ENCODE peak calls at places on chromosomes 3 and 15, in ten cellular contexts. O is ovary; M is H9; A is breast epithelium; I is testis; L is GM23248; U is spleen; H is A549; Z is CD4-positive, alpha-beta T cell; X is GM23338. F is an unnamed sample.

GRCh38 chr3:45180899-45181298 is 34.7 kb upstream of the CDCP1 start:
- DNase-seq in O (no peak), M (no peak), A (no peak), I (no peak), L (no peak), U (no peak), H (no peak), Z (no peak), X (no peak), F (no peak)

GRCh38 chr3:38581774-38582173 is 67.7 kb downstream of the SCN5A start:
- DNase-seq in O (no peak), M (peak), A (no peak), I (no peak), L (no peak), U (peak), H (no peak), Z (no peak), X (no peak), F (no peak)

GRCh38 chr15:59291214-59291551 is 81.5 kb downstream of the MYO1E start:
- DNase-seq in O (no peak), M (no peak), A (no peak), I (no peak), L (no peak), U (no peak), H (no peak), Z (no peak), X (no peak), F (no peak)

GRCh38 chr15:96353931-96354730 is 23.6 kb downstream of the NR2F2 start:
- DNase-seq in O (peak), M (peak), A (no peak), I (peak), L (peak), U (peak), H (no peak), Z (no peak), X (peak), F (no peak)

GRCh38 chr3:93867425-93867824 is 106.3 kb downstream of the PROS1 start:
- DNase-seq in O (no peak), M (no peak), A (no peak), I (no peak), L (no peak), U (no peak), H (no peak), Z (no peak), X (peak), F (no peak)

GRCh38 chr3:126158016-126158911 is 22.1 kb downstream of the ALDH1L1 start:
- DNase-seq in O (no peak), M (no peak), A (no peak), I (no peak), L (no peak), U (peak), H (no peak), Z (no peak), X (no peak), F (no peak)

GRCh38 chr3:88809993-88810392 is 297.4 kb upstream of the EPHA3 start:
- DNase-seq in O (no peak), M (no peak), A (no peak), I (no peak), L (peak), U (no peak), H (no peak), Z (no peak), X (no peak), F (no peak)

GRCh38 chr3:50317303-50317702 is 5.2 kb downstream of the HYAL2 start:
- DNase-seq in O (no peak), M (no peak), A (no peak), I (no peak), L (no peak), U (no peak), H (no peak), Z (no peak), X (no peak), F (no peak)

GRCh38 chr3:7734456-7734855 is 767.2 kb upstream of the LMCD1 start:
- DNase-seq in O (no peak), M (no peak), A (no peak), I (no peak), L (no peak), U (no peak), H (no peak), Z (no peak), X (no peak), F (no peak)

GRCh38 chr15:101313041-101313761 is 18.2 kb upstream of the SNRPA1 start:
- DNase-seq in O (no peak), M (peak), A (no peak), I (no peak), L (no peak), U (peak), H (no peak), Z (no peak), X (no peak), F (no peak)

GRCh38 chr15:91857772-91858171 is 4.3 kb downstream of the SLCO3A1 start:
- DNase-seq in O (no peak), M (no peak), A (no peak), I (no peak), L (no peak), U (no peak), H (no peak), Z (peak), X (no peak), F (no peak)

GRCh38 chr3:123535580-123535979 is 49.3 kb downstream of the HACD2 start:
- DNase-seq in O (no peak), M (no peak), A (no peak), I (no peak), L (peak), U (no peak), H (no peak), Z (no peak), X (no peak), F (no peak)

GRCh38 chr15:64883997-64884511 is 27.6 kb upstream of the ANKDD1A start:
- DNase-seq in O (no peak), M (peak), A (no peak), I (peak), L (peak), U (peak), H (peak), Z (peak), X (no peak), F (peak)

GRCh38 chr3:191246628-191247027 is 47.6 kb downstream of the OSTN start:
- DNase-seq in O (no peak), M (no peak), A (no peak), I (no peak), L (peak), U (no peak), H (peak), Z (no peak), X (no peak), F (no peak)

GRCh38 chr15:48025118-48025517 is 95.7 kb upstream of the SLC24A5 start:
- DNase-seq in O (no peak), M (no peak), A (no peak), I (no peak), L (peak), U (no peak), H (no peak), Z (no peak), X (no peak), F (no peak)

GRCh38 chr3:169701457-169701856 is 37.9 kb upstream of the MECOM start:
- DNase-seq in O (peak), M (no peak), A (no peak), I (no peak), L (no peak), U (no peak), H (no peak), Z (no peak), X (no peak), F (no peak)

GRCh38 chr3:144900366-144900765 is 928.7 kb downstream of the DIPK2A start:
- DNase-seq in O (no peak), M (no peak), A (no peak), I (no peak), L (peak), U (no peak), H (no peak), Z (no peak), X (no peak), F (no peak)

GRCh38 chr3:14474363-14475081 is 65.6 kb downstream of the GRIP2 start:
- DNase-seq in O (no peak), M (no peak), A (no peak), I (no peak), L (no peak), U (no peak), H (no peak), Z (no peak), X (no peak), F (no peak)

GRCh38 chr3:114538211-114538610 is 244.4 kb downstream of the TIGIT start:
- DNase-seq in O (no peak), M (no peak), A (no peak), I (no peak), L (no peak), U (no peak), H (no peak), Z (no peak), X (no peak), F (no peak)

GRCh38 chr15:53193149-53193548 is 403.0 kb upstream of the ONECUT1 start:
- DNase-seq in O (no peak), M (no peak), A (no peak), I (no peak), L (peak), U (no peak), H (no peak), Z (no peak), X (peak), F (no peak)

GRCh38 chr3:67685499-67685898 is 31.1 kb upstream of the SUCLG2 start:
- DNase-seq in O (no peak), M (no peak), A (no peak), I (no peak), L (no peak), U (no peak), H (no peak), Z (no peak), X (no peak), F (no peak)

GRCh38 chr15:33656090-33656670 is 312.1 kb upstream of the CHRM5 start:
- DNase-seq in O (no peak), M (no peak), A (no peak), I (no peak), L (peak), U (no peak), H (no peak), Z (no peak), X (no peak), F (no peak)

GRCh38 chr15:31275331-31276262 is 51.0 kb upstream of the KLF13 start:
- DNase-seq in O (no peak), M (no peak), A (no peak), I (peak), L (no peak), U (peak), H (no peak), Z (no peak), X (no peak), F (no peak)

GRCh38 chr3:31974454-31974853 is 6.6 kb downstream of the OSBPL10 start:
- DNase-seq in O (no peak), M (no peak), A (no peak), I (no peak), L (no peak), U (no peak), H (no peak), Z (no peak), X (no peak), F (no peak)

GRCh38 chr15:51837784-51838183 is 8.3 kb downstream of the TMOD3 start:
- DNase-seq in O (no peak), M (no peak), A (no peak), I (no peak), L (no peak), U (no peak), H (no peak), Z (no peak), X (no peak), F (no peak)

GRCh38 chr3:53940651-53941050 is 49.0 kb upstream of the SELENOK start:
- DNase-seq in O (no peak), M (no peak), A (no peak), I (no peak), L (no peak), U (no peak), H (no peak), Z (no peak), X (no peak), F (no peak)

GRCh38 chr3:53941174-53941573 is 49.5 kb upstream of the SELENOK start:
- DNase-seq in O (no peak), M (no peak), A (no peak), I (no peak), L (peak), U (no peak), H (no peak), Z (no peak), X (no peak), F (no peak)

GRCh38 chr3:53939081-53939582 is 47.5 kb upstream of the SELENOK start:
- DNase-seq in O (no peak), M (no peak), A (no peak), I (no peak), L (no peak), U (no peak), H (no peak), Z (no peak), X (no peak), F (no peak)

GRCh38 chr3:53936347-53936746 is 44.7 kb upstream of the SELENOK start:
- DNase-seq in O (no peak), M (no peak), A (no peak), I (no peak), L (no peak), U (no peak), H (no peak), Z (no peak), X (no peak), F (no peak)

DNA sequence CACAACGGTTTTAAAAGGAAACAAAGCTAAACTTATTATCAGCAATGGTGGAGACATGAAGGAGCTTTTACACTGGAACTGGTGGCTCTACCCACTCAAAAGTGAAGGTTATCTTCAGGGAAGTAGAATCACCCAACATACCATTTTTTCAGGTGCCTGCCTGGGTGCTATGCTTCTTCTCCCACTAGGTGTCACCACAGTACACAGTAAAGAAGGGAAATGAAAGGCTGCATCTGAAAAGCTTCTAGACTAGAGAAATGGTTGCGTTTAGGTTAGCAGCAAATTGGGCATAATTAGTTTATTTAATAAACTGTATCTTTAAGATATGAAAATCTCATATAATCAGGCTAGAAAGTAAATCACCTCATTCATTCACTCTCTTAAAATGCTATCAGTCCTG is 47.0 kb upstream of the SELENOK start:
- DNase-seq in O (no peak), M (peak), A (no peak), I (peak), L (peak), U (no peak), H (peak), Z (peak), X (peak), F (no peak)
- H3K27ac ChIP-seq in O (no peak), M (no peak), A (no peak), I (no peak), L (no peak), U (no peak), H (no peak), Z (no peak), X (no peak), F (no peak)

DNA sequence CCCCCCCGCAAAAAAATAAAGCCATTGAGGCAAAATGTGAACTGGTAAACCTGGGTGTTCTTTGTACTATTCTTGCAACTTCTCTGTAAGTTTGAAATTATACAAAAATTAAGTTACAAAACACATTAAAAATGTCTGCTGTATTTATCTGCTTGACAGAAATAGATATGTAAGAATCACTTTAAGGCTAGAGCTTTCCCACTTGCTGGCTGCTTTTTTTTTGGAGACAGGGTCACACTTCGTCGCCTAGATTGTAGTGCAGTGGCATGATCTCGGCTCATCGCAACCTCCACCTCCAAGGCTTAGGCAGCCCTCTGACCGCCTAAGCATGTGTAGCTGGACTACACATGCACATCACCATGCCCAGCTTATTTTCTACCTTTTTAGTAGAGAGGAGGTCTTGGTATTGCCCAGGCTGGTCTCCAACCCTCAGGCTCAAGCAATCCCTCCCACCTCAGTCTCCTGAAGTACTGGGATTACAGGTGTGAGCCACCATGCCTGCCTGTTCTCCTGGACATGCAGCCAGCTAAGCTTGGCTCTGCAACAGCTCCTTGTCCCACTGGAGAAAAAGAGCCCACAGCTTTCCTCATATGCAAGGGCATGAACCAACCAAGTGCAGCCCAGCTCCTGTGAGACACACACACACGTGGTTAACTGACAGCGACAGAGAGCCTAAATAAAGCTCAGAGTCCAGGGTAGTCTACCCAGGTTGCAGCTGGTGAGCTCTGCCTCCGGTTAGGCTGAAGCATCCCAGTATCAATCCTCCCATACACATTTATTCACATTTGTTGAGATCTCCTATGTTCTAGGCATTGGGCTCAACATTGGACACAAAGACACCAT is 4.5 kb downstream of the RPS17 start:
- DNase-seq in O (no peak), M (peak), A (peak), I (no peak), L (peak), U (no peak), H (no peak), Z (no peak), X (no peak), F (no peak)
- H3K27ac ChIP-seq in O (no peak), M (no peak), A (no peak), I (no peak), L (no peak), U (no peak), H (no peak), Z (no peak), X (peak), F (no peak)

DNA sequence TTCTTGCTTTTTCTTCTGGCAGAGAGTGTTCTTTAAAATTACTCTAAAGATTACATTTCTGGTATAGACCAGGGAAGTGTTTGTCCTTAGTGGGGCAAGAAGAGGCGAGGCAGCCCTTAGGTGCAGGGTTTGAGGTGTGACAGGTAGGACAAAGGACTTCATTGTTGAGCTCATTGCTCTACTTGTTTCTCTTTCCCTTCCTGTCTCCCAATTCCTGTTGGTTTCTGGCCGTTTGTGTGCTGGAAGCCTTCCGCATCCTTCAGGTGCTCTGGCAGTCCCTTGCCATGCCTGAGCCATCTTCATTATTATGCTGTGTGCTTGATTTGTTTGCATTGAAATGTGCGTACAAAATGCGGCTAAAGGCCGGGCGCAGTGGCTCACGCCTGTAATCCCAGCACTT is 85.1 kb downstream of the CCK start:
- DNase-seq in O (no peak), M (no peak), A (peak), I (no peak), L (no peak), U (no peak), H (no peak), Z (no peak), X (no peak), F (no peak)
- H3K27ac ChIP-seq in O (no peak), M (no peak), A (peak), I (no peak), L (no peak), U (no peak), H (no peak), Z (no peak), X (peak), F (no peak)

GRCh38 chr3:29280675-29281264 is at the start of gene RBMS3:
- DNase-seq in O (peak), M (peak), A (peak), I (peak), L (peak), U (peak), H (peak), Z (no peak), X (peak), F (peak)

GRCh38 chr3:29279276-29279675 is 1.6 kb upstream of the RBMS3 start:
- DNase-seq in O (no peak), M (no peak), A (no peak), I (no peak), L (no peak), U (no peak), H (no peak), Z (no peak), X (no peak), F (no peak)

GRCh38 chr3:29281265-29282228 is 676 bp downstream of the RBMS3 start:
- DNase-seq in O (peak), M (peak), A (no peak), I (peak), L (peak), U (no peak), H (no peak), Z (no peak), X (no peak), F (no peak)

GRCh38 chr3:29277249-29277648 is 3.6 kb upstream of the RBMS3 start:
- DNase-seq in O (no peak), M (no peak), A (no peak), I (no peak), L (no peak), U (no peak), H (no peak), Z (no peak), X (no peak), F (no peak)

GRCh38 chr3:29279830-29280229 is 1.0 kb upstream of the RBMS3 start:
- DNase-seq in O (peak), M (no peak), A (no peak), I (peak), L (peak), U (no peak), H (no peak), Z (no peak), X (no peak), F (no peak)
- H3K27ac ChIP-seq in O (no peak), M (no peak), A (no peak), I (no peak), L (peak), U (no peak), H (peak), Z (no peak), X (no peak), F (no peak)

DNA sequence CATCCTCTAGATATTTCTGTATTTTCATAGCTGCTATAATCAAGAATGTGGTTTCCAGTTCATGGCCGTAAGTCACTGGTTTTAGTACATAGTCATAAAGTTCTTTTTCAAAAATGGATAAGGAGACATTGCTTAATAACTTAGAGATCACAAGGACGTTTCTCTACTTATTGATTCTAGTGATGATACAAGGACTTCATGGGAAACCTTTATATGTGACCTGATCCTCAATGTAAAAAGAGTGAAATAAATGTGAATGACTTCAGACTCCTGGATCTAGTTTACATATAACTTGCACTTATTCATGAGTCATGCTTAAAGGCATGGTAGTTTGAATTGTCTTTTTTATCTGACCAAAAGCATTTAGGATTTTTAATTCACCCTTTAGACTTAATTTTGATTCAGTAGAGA is 35.2 kb downstream of the TSC22D2 start:
- DNase-seq in O (no peak), M (no peak), A (no peak), I (no peak), L (peak), U (no peak), H (no peak), Z (no peak), X (no peak), F (no peak)
- H3K27ac ChIP-seq in O (no peak), M (no peak), A (no peak), I (no peak), L (peak), U (no peak), H (no peak), Z (no peak), X (no peak), F (no peak)

DNA sequence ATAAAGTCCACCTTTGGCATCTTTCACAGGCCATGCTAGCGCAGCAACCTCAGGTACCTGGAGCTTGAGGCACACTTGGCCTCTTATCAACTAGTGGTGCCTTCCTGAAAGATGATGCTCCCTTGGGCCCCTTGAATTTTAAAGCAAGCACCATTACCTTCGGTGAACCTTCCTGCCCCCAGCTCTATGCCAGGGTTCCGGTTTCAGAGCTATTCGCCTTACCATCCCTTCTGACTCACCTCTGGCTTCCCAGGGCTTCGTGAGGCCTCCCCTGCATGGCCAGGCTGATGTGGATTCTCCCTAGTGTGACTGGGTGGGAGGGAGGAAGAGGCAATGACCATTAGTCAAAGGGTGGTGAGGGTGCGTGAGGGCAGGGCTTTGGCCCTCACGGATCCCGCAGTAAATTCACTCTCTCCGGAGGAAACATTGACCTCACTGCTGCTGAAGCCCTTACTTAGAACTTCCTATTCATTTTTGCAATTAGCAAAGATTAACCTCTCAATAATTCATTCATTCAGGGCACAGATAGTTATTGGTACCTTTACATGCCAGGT is 16.3 kb downstream of the BHLHE40 start:
- DNase-seq in O (no peak), M (no peak), A (no peak), I (no peak), L (peak), U (no peak), H (no peak), Z (no peak), X (no peak), F (no peak)
- H3K27ac ChIP-seq in O (no peak), M (no peak), A (peak), I (no peak), L (peak), U (no peak), H (peak), Z (no peak), X (no peak), F (no peak)